ENCODE peak calls at places on chromosome X, in five cellular contexts. Z is H9, L is H1, W is mesenchymal stem cell, S is neuronal stem cell. X is an unnamed sample. For H3K4me1, the result is how much of the 10 kb centered on the place peaks cover.

GRCh38 chrX:21932277-21932996 is 8.1 kb upstream of the SMS start:
- DNase-seq in Z (no peak), L (no peak), W (peak), S (no peak), X (peak)

GRCh38 chrX:138930546-138930945 is 219.0 kb upstream of the FGF13 start:
- DNase-seq in Z (no peak), L (no peak), W (no peak), S (no peak), X (no peak)

GRCh38 chrX:44344687-44345086 is 1.2 kb upstream of the EFHC2 start:
- DNase-seq in Z (no peak), L (no peak), W (no peak), S (no peak), X (no peak)

GRCh38 chrX:101386542-101386885 is 523 bp upstream of the BTK start:
- DNase-seq in Z (no peak), L (no peak), W (no peak), S (no peak), X (no peak)

GRCh38 chrX:47232197-47232802 is 509 bp upstream of the USP11 start:
- DNase-seq in Z (no peak), L (no peak), W (no peak), S (no peak), X (peak)

GRCh38 chrX:130120321-130120731 is 10.0 kb upstream of the ELF4 start:
- DNase-seq in Z (peak), L (no peak), W (peak), S (no peak), X (no peak)

GRCh38 chrX:12426420-12426819 is 288.1 kb downstream of the FRMPD4 start:
- DNase-seq in Z (no peak), L (no peak), W (no peak), S (no peak), X (no peak)

GRCh38 chrX:150761819-150762216 is 68.6 kb downstream of the MTMR1 start:
- DNase-seq in Z (no peak), L (no peak), W (no peak), S (no peak), X (no peak)

GRCh38 chrX:16137416-16138107 is 14.2 kb downstream of the GRPR start:
- DNase-seq in Z (no peak), L (no peak), W (no peak), S (no peak), X (no peak)

GRCh38 chrX:77793950-77794349 is 7.9 kb upstream of the ATRX start:
- DNase-seq in Z (no peak), L (no peak), W (no peak), S (no peak), X (peak)

GRCh38 chrX:154419688-154420401 is 8.5 kb downstream of the TAFAZZIN start:
- DNase-seq in Z (no peak), L (no peak), W (no peak), S (no peak), X (no peak)

GRCh38 chrX:96770315-96770714 is 85.7 kb downstream of the DIAPH2 start:
- DNase-seq in Z (no peak), L (no peak), W (peak), S (no peak), X (peak)

GRCh38 chrX:136768469-136769084 is 12.2 kb downstream of the ARHGEF6 start:
- DNase-seq in Z (peak), L (peak), W (peak), S (no peak), X (peak)

GRCh38 chrX:101415180-101416130 is 7.4 kb downstream of the HNRNPH2 start:
- DNase-seq in Z (peak), L (no peak), W (peak), S (peak), X (peak)

GRCh38 chrX:155966876-155967275 is 30.6 kb upstream of the IL9R start:
- DNase-seq in Z (peak), L (no peak), W (peak), S (no peak), X (no peak)

GRCh38 chrX:13695601-13696115 is 6.7 kb downstream of the RAB9A start:
- DNase-seq in Z (no peak), L (no peak), W (no peak), S (no peak), X (no peak)
- H3K4me1 ChIP-seq in Z (under half), L (under half), W (under half), S (under half), X (under half)

DNA sequence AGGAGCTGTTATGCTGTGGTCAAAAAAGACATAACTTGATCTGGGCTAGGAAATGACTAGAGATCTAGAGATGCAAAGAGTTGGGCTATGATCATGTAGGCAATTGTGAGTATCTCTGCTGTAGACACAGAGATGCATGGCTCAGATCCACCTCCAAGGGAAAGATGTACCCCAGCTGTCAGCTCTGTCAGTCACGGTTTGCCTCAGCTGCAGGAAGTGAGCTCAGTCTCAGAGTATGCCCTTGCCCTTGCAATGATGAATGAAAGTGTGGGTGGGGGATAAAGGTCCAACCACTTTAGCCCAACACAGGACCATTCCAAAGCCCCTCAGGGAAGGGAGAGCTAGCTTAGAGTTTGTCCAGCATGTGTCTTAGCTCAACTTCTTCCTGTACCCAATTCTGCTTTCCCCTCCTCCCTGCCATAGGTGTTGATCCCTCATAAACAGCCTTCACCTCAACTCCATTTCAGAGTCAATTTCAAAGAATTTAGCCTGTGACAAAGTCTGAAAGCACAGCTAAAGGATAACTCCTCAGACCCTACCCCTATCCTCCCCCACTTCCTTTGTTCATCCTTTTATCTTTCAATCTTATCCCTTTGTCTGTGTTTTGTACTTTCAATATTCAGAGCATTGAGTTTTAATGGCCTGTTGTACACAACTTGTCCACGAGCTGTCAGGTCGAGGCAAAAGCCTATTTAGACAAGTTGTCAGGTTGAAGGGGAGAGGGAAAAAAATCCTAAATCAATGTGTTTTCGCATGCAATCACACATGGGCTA is 90.6 kb downstream of the MID1IP1 start:
- DNase-seq in Z (no peak), L (no peak), W (peak), S (no peak), X (no peak)
- H3K14ac ChIP-seq in Z (no peak), L (no peak), W (no peak), S (no peak), X (no peak)

GRCh38 chrX:54043696-54044125 is 562 bp downstream of the PHF8 start:
- DNase-seq in Z (peak), L (no peak), W (peak), S (no peak), X (peak)

GRCh38 chrX:54044877-54045328 is 630 bp upstream of the PHF8 start:
- DNase-seq in Z (no peak), L (no peak), W (no peak), S (no peak), X (no peak)

GRCh38 chrX:54043084-54043483 is 1.2 kb downstream of the PHF8 start:
- DNase-seq in Z (no peak), L (no peak), W (peak), S (peak), X (no peak)

GRCh38 chrX:54044126-54044876 is at the start of gene PHF8:
- DNase-seq in Z (peak), L (peak), W (peak), S (peak), X (peak)

DNA sequence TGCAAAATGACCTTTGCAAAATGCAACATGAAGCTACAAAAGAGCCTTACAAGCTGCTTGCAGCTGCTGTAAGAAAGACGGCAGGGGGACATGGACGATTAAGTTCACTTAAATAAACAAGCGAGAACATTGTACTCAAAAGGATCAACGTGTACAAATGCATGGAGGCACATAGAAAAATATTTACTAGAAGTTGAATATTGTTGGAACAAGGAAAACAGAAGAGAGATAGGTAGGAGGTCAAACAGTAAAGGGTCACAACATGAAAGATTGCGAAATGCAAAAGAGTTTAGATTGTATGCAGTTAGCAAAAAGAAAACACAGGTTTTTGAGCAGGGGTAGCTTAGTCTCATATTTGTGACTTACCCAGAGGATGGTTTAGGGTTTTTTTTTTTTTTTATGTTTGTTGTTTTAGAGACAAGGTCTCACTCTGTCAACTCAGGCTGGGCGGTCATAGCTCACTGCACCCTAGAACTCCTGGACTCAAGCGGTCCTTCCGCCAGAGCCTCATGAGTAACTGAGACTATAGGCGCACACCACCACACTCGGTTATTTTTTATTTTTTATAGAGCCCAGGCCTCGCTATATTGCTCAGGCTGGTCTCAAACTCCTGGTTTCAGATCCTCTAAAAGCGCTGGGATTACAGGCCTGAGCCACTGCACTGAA is 1.4 kb upstream of the PHF8 start:
- DNase-seq in Z (no peak), L (no peak), W (peak), S (no peak), X (no peak)
- H2BK12ac ChIP-seq in Z (no peak), L (no peak), W (no peak), S (no peak), X (no peak)

GRCh38 chrX:13700380-13700779 is 11.5 kb downstream of the RAB9A start:
- DNase-seq in Z (no peak), L (no peak), W (no peak), S (no peak), X (no peak)

GRCh38 chrX:13698432-13698831 is 9.5 kb downstream of the RAB9A start:
- DNase-seq in Z (no peak), L (no peak), W (no peak), S (no peak), X (no peak)

GRCh38 chrX:13697976-13698375 is 9.0 kb downstream of the RAB9A start:
- DNase-seq in Z (no peak), L (no peak), W (no peak), S (no peak), X (no peak)

GRCh38 chrX:13697440-13697839 is 8.5 kb downstream of the RAB9A start:
- DNase-seq in Z (no peak), L (no peak), W (no peak), S (no peak), X (no peak)

DNA sequence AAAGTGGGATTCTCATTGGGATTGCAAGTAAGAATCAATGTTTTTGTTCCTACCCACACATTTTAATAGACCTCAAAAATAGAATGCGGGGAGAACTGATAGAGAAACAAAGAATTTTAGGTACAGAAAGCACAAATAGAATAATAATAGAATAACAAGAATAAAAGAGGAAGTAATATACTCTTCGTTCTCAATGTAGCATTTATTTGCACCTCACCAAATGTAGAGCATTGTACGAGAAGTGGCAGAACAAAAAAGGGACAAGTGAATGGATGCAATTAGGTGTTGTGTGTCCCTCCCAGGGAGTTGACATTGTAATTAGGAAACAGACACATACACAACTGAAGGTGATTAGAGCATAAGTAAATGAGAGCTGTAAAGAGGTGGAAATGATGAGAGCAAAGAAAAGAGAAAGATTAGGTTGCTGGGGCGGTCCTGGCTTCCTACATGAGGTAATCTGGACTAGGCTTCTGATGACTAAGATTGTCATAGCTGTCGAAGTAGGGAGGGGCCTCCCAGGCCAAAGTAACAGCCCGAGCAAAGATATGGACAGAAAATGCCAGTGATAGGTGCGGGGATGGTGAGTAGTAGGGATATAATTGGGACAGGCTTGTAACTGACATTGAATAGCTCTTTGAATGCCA is 10.4 kb downstream of the RAB9A start:
- DNase-seq in Z (no peak), L (no peak), W (peak), S (no peak), X (peak)
- H3K4me1 ChIP-seq in Z (under half), L (under half), W (under half), S (under half), X (under half)

DNA sequence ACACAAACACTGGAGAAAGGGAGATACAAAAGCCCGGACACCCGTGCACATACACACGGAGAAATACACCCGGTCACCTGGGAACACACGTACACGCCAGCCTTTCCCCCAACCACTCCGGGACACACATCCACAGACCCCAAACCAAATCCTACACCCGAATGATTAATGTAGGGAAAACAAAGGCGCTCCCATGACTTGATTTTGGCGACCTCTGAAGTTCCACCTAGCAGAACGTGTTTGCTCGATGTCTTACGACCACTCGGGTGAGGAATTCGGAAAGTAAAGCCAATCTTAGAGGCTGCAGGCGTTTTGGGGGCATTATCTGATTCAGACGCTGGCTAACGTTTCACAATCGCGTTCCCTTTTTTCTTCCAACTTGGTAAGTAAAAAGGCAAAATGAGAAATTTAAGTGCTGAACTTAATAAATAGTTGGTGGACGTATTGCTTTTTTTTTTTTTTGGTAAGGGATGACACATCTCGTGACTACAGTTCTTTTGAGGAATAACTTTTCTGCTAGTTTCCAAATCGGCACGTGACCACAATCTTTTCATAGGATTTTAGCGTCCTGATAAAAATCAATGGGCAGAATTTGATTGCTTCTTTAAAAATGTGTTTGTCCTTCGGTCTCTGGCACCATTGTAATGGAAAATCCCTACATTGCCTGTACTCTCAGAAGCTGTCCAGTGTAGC is 737 bp downstream of the RAB9A start:
- DNase-seq in Z (no peak), L (no peak), W (peak), S (no peak), X (peak)
- H3K14ac ChIP-seq in Z (peak), L (no peak), W (no peak), S (no peak), X (peak)

GRCh38 chrX:32525234-32525633 is 686.1 kb downstream of the DMD start:
- DNase-seq in Z (no peak), L (no peak), W (no peak), S (no peak), X (no peak)

GRCh38 chrX:32520789-32521188 is 690.6 kb downstream of the DMD start:
- DNase-seq in Z (no peak), L (no peak), W (no peak), S (no peak), X (no peak)

DNA sequence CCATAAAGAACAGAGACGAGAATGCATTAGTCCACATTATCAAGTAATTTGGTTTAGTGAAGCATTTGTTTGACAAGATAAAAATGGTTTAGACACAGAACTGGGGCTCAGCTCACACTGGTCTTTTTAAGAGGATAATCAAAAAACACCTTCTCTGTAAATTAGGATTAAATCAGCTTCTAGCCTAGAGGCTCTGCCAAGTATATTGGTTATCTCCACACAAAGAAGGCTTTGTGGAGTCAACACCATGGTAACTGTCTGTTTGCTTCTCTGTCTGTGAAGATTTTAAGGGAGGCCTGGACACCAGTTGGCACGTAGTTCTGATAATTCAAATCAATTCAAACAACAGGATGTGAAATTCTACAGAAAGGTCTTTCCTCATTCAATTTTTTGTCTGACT is 687.0 kb downstream of the DMD start:
- DNase-seq in Z (no peak), L (no peak), W (no peak), S (no peak), X (no peak)
- H2BK12ac ChIP-seq in Z (no peak), L (no peak), W (no peak), S (no peak), X (no peak)

GRCh38 chrX:107730298-107730655 is 45.3 kb downstream of the TSC22D3 start:
- DNase-seq in Z (no peak), L (no peak), W (peak), S (no peak), X (no peak)

GRCh38 chrX:107730991-107731766 is 44.4 kb downstream of the TSC22D3 start:
- DNase-seq in Z (no peak), L (no peak), W (peak), S (no peak), X (no peak)

GRCh38 chrX:107728342-107729099 is 47.1 kb downstream of the TSC22D3 start:
- DNase-seq in Z (no peak), L (no peak), W (peak), S (no peak), X (no peak)

GRCh38 chrX:107731831-107732502 is 43.6 kb downstream of the TSC22D3 start:
- DNase-seq in Z (peak), L (no peak), W (peak), S (no peak), X (no peak)

DNA sequence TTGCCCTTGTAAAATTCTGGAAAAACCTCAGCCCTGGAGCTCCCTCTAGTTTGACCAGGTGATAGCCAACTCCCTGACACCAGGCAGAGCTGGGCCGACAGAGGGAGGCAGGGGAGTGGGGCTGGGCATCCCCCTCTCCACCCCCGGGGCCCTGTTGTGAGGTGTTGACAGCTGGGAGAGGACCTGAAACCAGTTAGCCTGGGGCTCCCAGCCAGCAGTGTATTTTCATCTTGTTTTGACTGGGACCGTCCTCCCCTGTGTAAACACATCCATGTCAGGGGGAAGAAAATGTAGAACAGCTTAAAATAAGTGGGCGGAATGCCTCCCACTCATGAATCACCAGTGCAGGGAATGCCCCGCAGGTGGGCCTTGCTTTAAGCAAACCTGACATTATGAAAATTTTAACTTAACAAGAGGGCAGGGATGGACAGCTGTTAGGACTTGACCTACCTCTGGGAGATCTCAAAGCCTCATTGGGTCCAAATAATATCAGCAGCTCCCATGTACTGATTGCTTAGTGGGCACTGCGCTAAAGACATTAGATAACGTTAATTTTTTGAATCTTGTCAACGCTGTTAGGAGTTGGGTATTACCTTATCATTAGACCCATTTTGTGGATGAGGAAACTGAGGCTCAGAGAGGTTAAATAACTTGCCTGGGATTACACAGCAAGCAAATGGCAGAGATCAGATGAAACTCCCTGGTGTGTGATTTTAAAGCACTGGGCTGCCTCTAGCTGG is 45.9 kb downstream of the TSC22D3 start:
- DNase-seq in Z (peak), L (no peak), W (peak), S (no peak), X (no peak)
- H3K4me1 ChIP-seq in Z (under half), L (under half), W (under half), S (under half), X (under half)

GRCh38 chrX:55074851-55075467 is at the start of gene PAGE2B:
- DNase-seq in Z (no peak), L (no peak), W (no peak), S (no peak), X (no peak)
- H3K14ac ChIP-seq in Z (no peak), L (no peak), W (no peak), S (no peak), X (no peak)

X was measured in trophoblast cell.